ENCODE peak calls at places on chromosomes 16 and 17, in five cellular contexts. T, E, M, B and Z are unnamed samples.

GRCh38 chr17:75854111-75854748 is 905 bp downstream of the WBP2 start:
- DNase-seq in T (no peak), E (no peak), M (peak), B (peak), Z (no peak)

GRCh38 chr16:83482545-83483162 is 325.1 kb upstream of the HSBP1 start:
- DNase-seq in T (no peak), E (no peak), M (no peak), B (no peak), Z (no peak)

GRCh38 chr16:3058173-3059030 is 7.0 kb upstream of the IL32 start:
- DNase-seq in T (no peak), E (peak), M (peak), B (peak), Z (no peak)

GRCh38 chr17:38539386-38539785 is 66.4 kb downstream of the SRCIN1 start:
- DNase-seq in T (no peak), E (no peak), M (no peak), B (no peak), Z (no peak)

GRCh38 chr16:87543436-87544191 is 50.8 kb upstream of the ZCCHC14 start:
- DNase-seq in T (peak), E (no peak), M (no peak), B (no peak), Z (no peak)

GRCh38 chr16:85604145-85604705 is 8.9 kb upstream of the GSE1 start:
- DNase-seq in T (no peak), E (no peak), M (no peak), B (no peak), Z (no peak)

GRCh38 chr16:12236491-12237030 is 260.0 kb downstream of the SNX29 start:
- DNase-seq in T (no peak), E (no peak), M (no peak), B (peak), Z (no peak)

GRCh38 chr16:70746708-70747424 is 54.1 kb downstream of the VAC14 start:
- DNase-seq in T (no peak), E (no peak), M (peak), B (peak), Z (no peak)

GRCh38 chr16:82182237-82183003 is 12.4 kb upstream of the MPHOSPH6 start:
- DNase-seq in T (no peak), E (no peak), M (no peak), B (no peak), Z (no peak)

GRCh38 chr17:33039874-33040273 is 48.2 kb downstream of the SPACA3 start:
- DNase-seq in T (no peak), E (no peak), M (peak), B (peak), Z (no peak)

GRCh38 chr16:68028996-68029395 is 5.9 kb downstream of the DUS2 start:
- DNase-seq in T (no peak), E (no peak), M (no peak), B (no peak), Z (no peak)

GRCh38 chr17:81129289-81129688 is 36.0 kb upstream of the PVALEF start:
- DNase-seq in T (no peak), E (no peak), M (no peak), B (no peak), Z (no peak)

GRCh38 chr16:79320956-79321355 is 279.6 kb downstream of the MAF start:
- DNase-seq in T (no peak), E (no peak), M (no peak), B (no peak), Z (no peak)

GRCh38 chr16:88352261-88353200 is 30.2 kb upstream of the ZNF469 start:
- DNase-seq in T (no peak), E (no peak), M (no peak), B (no peak), Z (no peak)

GRCh38 chr17:77306790-77307478 is 166.2 kb downstream of the SEC14L1 start:
- DNase-seq in T (no peak), E (no peak), M (no peak), B (peak), Z (no peak)

GRCh38 chr17:82866521-82867214 is 26.8 kb upstream of the ZNF750 start:
- DNase-seq in T (no peak), E (no peak), M (peak), B (no peak), Z (no peak)

GRCh38 chr16:88510091-88510719 is 57.1 kb downstream of the ZFPM1 start:
- DNase-seq in T (no peak), E (no peak), M (peak), B (no peak), Z (no peak)

GRCh38 chr17:2347805-2348685 is 10.7 kb downstream of the SGSM2 start:
- DNase-seq in T (no peak), E (no peak), M (peak), B (no peak), Z (no peak)

GRCh38 chr16:1961651-1962067 is 2.3 kb downstream of the NDUFB10 start:
- DNase-seq in T (no peak), E (no peak), M (no peak), B (peak), Z (no peak)

GRCh38 chr16:85661131-85662035 is 27.4 kb downstream of the GINS2 start:
- DNase-seq in T (no peak), E (no peak), M (no peak), B (no peak), Z (no peak)

GRCh38 chr17:77681820-77682219 is 276.7 kb upstream of the TNRC6C start:
- DNase-seq in T (no peak), E (no peak), M (no peak), B (no peak), Z (no peak)

GRCh38 chr16:3659200-3659599 is 4.7 kb downstream of the DNASE1 start:
- DNase-seq in T (no peak), E (no peak), M (no peak), B (no peak), Z (no peak)

GRCh38 chr17:20009052-20009301 is 182 bp upstream of the SPECC1 start:
- DNase-seq in T (no peak), E (no peak), M (no peak), B (no peak), Z (no peak)

GRCh38 chr16:82627811-82628339 is 1.1 kb downstream of the CDH13 start:
- DNase-seq in T (no peak), E (no peak), M (peak), B (no peak), Z (no peak)

GRCh38 chr16:19532601-19533000 is 8.9 kb downstream of the CCP110 start:
- DNase-seq in T (no peak), E (no peak), M (no peak), B (no peak), Z (no peak)

GRCh38 chr17:48335858-48336500 is 94.0 kb downstream of the SKAP1 start:
- DNase-seq in T (no peak), E (no peak), M (peak), B (peak), Z (no peak)

GRCh38 chr17:77375108-77375507 is 234.3 kb downstream of the SEC14L1 start:
- DNase-seq in T (no peak), E (no peak), M (no peak), B (no peak), Z (no peak)

GRCh38 chr17:10021239-10021638 is 116.2 kb upstream of the RCVRN start:
- DNase-seq in T (no peak), E (no peak), M (no peak), B (no peak), Z (no peak)

GRCh38 chr16:55328611-55329569 is 4.9 kb downstream of the IRX6 start:
- DNase-seq in T (no peak), E (no peak), M (no peak), B (no peak), Z (no peak)

GRCh38 chr17:73625975-73626706 is 18.1 kb downstream of the SDK2 start:
- DNase-seq in T (no peak), E (no peak), M (peak), B (no peak), Z (no peak)

GRCh38 chr16:57092786-57093301 is 461 bp downstream of the CPNE2 start:
- DNase-seq in T (peak), E (peak), M (no peak), B (no peak), Z (peak)

GRCh38 chr17:46031920-46032319 is 32.9 kb downstream of the STH start:
- DNase-seq in T (no peak), E (no peak), M (no peak), B (no peak), Z (no peak)

GRCh38 chr16:9860876-9861275 is 321.4 kb downstream of the GRIN2A start:
- DNase-seq in T (no peak), E (no peak), M (peak), B (no peak), Z (no peak)

GRCh38 chr17:29390856-29391631 is 881 bp downstream of the TAOK1 start:
- DNase-seq in T (no peak), E (no peak), M (peak), B (no peak), Z (no peak)

GRCh38 chr17:193841-194806 is 12.7 kb upstream of the DOC2B start:
- DNase-seq in T (no peak), E (no peak), M (no peak), B (no peak), Z (no peak)

GRCh38 chr16:11245988-11246387 is 10.0 kb downstream of the SOCS1 start:
- DNase-seq in T (no peak), E (no peak), M (no peak), B (no peak), Z (no peak)